ENCODE peak calls at places on chromosomes 11 and 22, in five cellular contexts. One of them, this sample, is unnamed.

GRCh38 chr11:106281455-106282173 is 204.2 kb downstream of the AASDHPPT start:
- DNase-seq in choroid plexus epithelial cell: peak
- DNase-seq in fibroblast of mammary gland: peak
- DNase-seq in tibial artery: no peak
- DNase-seq in ovary: no peak
- DNase-seq in this sample: peak

GRCh38 chr11:57163160-57163868 is 18.4 kb upstream of the LRRC55 start:
- DNase-seq in fibroblast of mammary gland: no peak
- DNase-seq in tibial artery: no peak
- DNase-seq in choroid plexus epithelial cell: no peak
- DNase-seq in ovary: no peak
- DNase-seq in this sample: no peak

GRCh38 chr11:129928923-129929692 is 33.7 kb upstream of the NFRKB start:
- DNase-seq in tibial artery: no peak
- DNase-seq in choroid plexus epithelial cell: no peak
- DNase-seq in ovary: no peak
- DNase-seq in fibroblast of mammary gland: no peak
- DNase-seq in this sample: no peak

GRCh38 chr11:128240546-128240945 is 346.8 kb downstream of the ETS1 start:
- DNase-seq in tibial artery: no peak
- DNase-seq in ovary: no peak
- DNase-seq in fibroblast of mammary gland: peak
- DNase-seq in choroid plexus epithelial cell: no peak
- DNase-seq in this sample: peak

GRCh38 chr11:19777032-19777341 is 64.3 kb downstream of the NAV2 start:
- DNase-seq in tibial artery: no peak
- DNase-seq in ovary: no peak
- DNase-seq in fibroblast of mammary gland: no peak
- DNase-seq in choroid plexus epithelial cell: no peak
- DNase-seq in this sample: no peak

GRCh38 chr22:25942989-25943411 is 201.0 kb downstream of the MYO18B start:
- DNase-seq in ovary: no peak
- DNase-seq in fibroblast of mammary gland: no peak
- DNase-seq in choroid plexus epithelial cell: no peak
- DNase-seq in tibial artery: no peak
- DNase-seq in this sample: peak

GRCh38 chr22:30239421-30240405 is 6.8 kb downstream of the LIF start:
- DNase-seq in choroid plexus epithelial cell: no peak
- DNase-seq in tibial artery: no peak
- DNase-seq in fibroblast of mammary gland: no peak
- DNase-seq in ovary: no peak
- DNase-seq in this sample: no peak

GRCh38 chr22:38921126-38921525 is 36.3 kb upstream of the APOBEC3A start:
- DNase-seq in fibroblast of mammary gland: no peak
- DNase-seq in choroid plexus epithelial cell: no peak
- DNase-seq in ovary: no peak
- DNase-seq in tibial artery: no peak
- DNase-seq in this sample: no peak

GRCh38 chr11:68038718-68039525 is at the start of gene TCIRG1:
- DNase-seq in fibroblast of mammary gland: peak
- DNase-seq in choroid plexus epithelial cell: peak
- DNase-seq in ovary: peak
- DNase-seq in tibial artery: peak
- DNase-seq in this sample: peak

GRCh38 chr11:102320166-102320565 is 2.9 kb downstream of the BIRC3 start:
- DNase-seq in tibial artery: no peak
- DNase-seq in fibroblast of mammary gland: no peak
- DNase-seq in ovary: no peak
- DNase-seq in choroid plexus epithelial cell: no peak
- DNase-seq in this sample: no peak

GRCh38 chr11:14803846-14804245 is 88.2 kb downstream of the CYP2R1 start:
- DNase-seq in fibroblast of mammary gland: no peak
- DNase-seq in ovary: no peak
- DNase-seq in choroid plexus epithelial cell: no peak
- DNase-seq in tibial artery: no peak
- DNase-seq in this sample: no peak

GRCh38 chr11:6992457-6993431 is 27.4 kb downstream of the ZNF214 start:
- DNase-seq in tibial artery: no peak
- DNase-seq in choroid plexus epithelial cell: peak
- DNase-seq in fibroblast of mammary gland: peak
- DNase-seq in ovary: no peak
- DNase-seq in this sample: peak

GRCh38 chr22:26471522-26471921 is 12.1 kb downstream of the HPS4 start:
- DNase-seq in choroid plexus epithelial cell: peak
- DNase-seq in tibial artery: peak
- DNase-seq in ovary: no peak
- DNase-seq in fibroblast of mammary gland: no peak
- DNase-seq in this sample: peak

GRCh38 chr22:29216873-29217666 is 11.4 kb downstream of the EMID1 start:
- DNase-seq in ovary: peak
- DNase-seq in choroid plexus epithelial cell: peak
- DNase-seq in fibroblast of mammary gland: no peak
- DNase-seq in tibial artery: no peak
- DNase-seq in this sample: peak

GRCh38 chr11:8822476-8822875 is 88.5 kb upstream of the AKIP1 start:
- DNase-seq in choroid plexus epithelial cell: no peak
- DNase-seq in fibroblast of mammary gland: no peak
- DNase-seq in tibial artery: no peak
- DNase-seq in ovary: no peak
- DNase-seq in this sample: no peak

GRCh38 chr11:70095541-70096252 is 17.6 kb downstream of the ANO1 start:
- DNase-seq in tibial artery: no peak
- DNase-seq in choroid plexus epithelial cell: no peak
- DNase-seq in fibroblast of mammary gland: no peak
- DNase-seq in ovary: no peak
- DNase-seq in this sample: no peak

GRCh38 chr11:3161309-3161708 is 3.8 kb downstream of the OSBPL5 start:
- DNase-seq in fibroblast of mammary gland: peak
- DNase-seq in tibial artery: peak
- DNase-seq in choroid plexus epithelial cell: no peak
- DNase-seq in ovary: peak
- DNase-seq in this sample: no peak

GRCh38 chr11:13009921-13010736 is 1.0 kb downstream of the RASSF10 start:
- DNase-seq in ovary: no peak
- DNase-seq in choroid plexus epithelial cell: peak
- DNase-seq in fibroblast of mammary gland: peak
- DNase-seq in tibial artery: no peak
- DNase-seq in this sample: peak
- TF ChIP-seq CTCF in ovary: no peak
- TF ChIP-seq CTCF in choroid plexus epithelial cell: no peak
- TF ChIP-seq CTCF in fibroblast of mammary gland: no peak
- TF ChIP-seq CTCF in tibial artery: no peak
- TF ChIP-seq CTCF in this sample: no peak

GRCh38 chr11:108224908-108225786 is 2.3 kb downstream of the ATM start:
- DNase-seq in tibial artery: no peak
- DNase-seq in fibroblast of mammary gland: no peak
- DNase-seq in ovary: no peak
- DNase-seq in choroid plexus epithelial cell: no peak
- DNase-seq in this sample: no peak

GRCh38 chr11:108224366-108224765 is 1.5 kb downstream of the ATM start:
- DNase-seq in tibial artery: no peak
- DNase-seq in choroid plexus epithelial cell: no peak
- DNase-seq in ovary: no peak
- DNase-seq in fibroblast of mammary gland: no peak
- DNase-seq in this sample: no peak

GRCh38 chr11:108228236-108228635 is 5.4 kb downstream of the ATM start:
- DNase-seq in tibial artery: no peak
- DNase-seq in ovary: no peak
- DNase-seq in choroid plexus epithelial cell: no peak
- DNase-seq in fibroblast of mammary gland: no peak
- DNase-seq in this sample: no peak

GRCh38 chr11:108223449-108224149 is 732 bp downstream of the ATM start:
- DNase-seq in tibial artery: no peak
- DNase-seq in ovary: no peak
- DNase-seq in fibroblast of mammary gland: peak
- DNase-seq in choroid plexus epithelial cell: peak
- DNase-seq in this sample: peak

DNA sequence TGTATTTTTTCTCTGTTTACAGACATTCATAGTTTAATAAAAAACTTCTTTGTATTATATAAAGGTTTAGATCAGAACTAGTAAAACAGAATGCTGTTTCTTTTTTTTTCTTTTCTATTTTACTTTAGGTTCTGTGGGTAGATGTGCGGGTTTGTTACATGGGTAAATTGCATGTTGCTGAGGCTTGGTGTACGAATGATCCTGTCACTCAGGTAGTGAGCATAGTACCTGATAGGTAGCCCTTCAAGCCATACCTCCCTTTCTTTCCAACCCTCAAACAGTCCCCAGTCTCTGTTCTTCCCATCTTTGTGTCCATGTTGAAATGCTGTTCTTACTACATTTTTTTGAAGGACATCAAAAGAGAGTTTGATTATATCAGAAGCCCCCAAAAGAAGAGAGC is 3.2 kb downstream of the ATM start:
- DNase-seq in fibroblast of mammary gland: no peak
- DNase-seq in tibial artery: no peak
- DNase-seq in ovary: no peak
- DNase-seq in choroid plexus epithelial cell: no peak
- DNase-seq in this sample: no peak
- H3K4me3 ChIP-seq in fibroblast of mammary gland: no peak
- H3K4me3 ChIP-seq in tibial artery: no peak
- H3K4me3 ChIP-seq in ovary: no peak
- H3K4me3 ChIP-seq in choroid plexus epithelial cell: no peak
- H3K4me3 ChIP-seq in this sample: no peak

GRCh38 chr22:43827926-43828710 is 16.0 kb upstream of the EFCAB6 start:
- DNase-seq in fibroblast of mammary gland: no peak
- DNase-seq in ovary: no peak
- DNase-seq in choroid plexus epithelial cell: no peak
- DNase-seq in tibial artery: peak
- DNase-seq in this sample: no peak

GRCh38 chr22:43825651-43826050 is 13.5 kb upstream of the EFCAB6 start:
- DNase-seq in choroid plexus epithelial cell: no peak
- DNase-seq in fibroblast of mammary gland: no peak
- DNase-seq in ovary: no peak
- DNase-seq in tibial artery: no peak
- DNase-seq in this sample: no peak

GRCh38 chr22:43827336-43827735 is 15.2 kb upstream of the EFCAB6 start:
- DNase-seq in fibroblast of mammary gland: no peak
- DNase-seq in tibial artery: no peak
- DNase-seq in choroid plexus epithelial cell: no peak
- DNase-seq in ovary: no peak
- DNase-seq in this sample: no peak

GRCh38 chr22:43824724-43825485 is 12.8 kb upstream of the EFCAB6 start:
- DNase-seq in fibroblast of mammary gland: no peak
- DNase-seq in choroid plexus epithelial cell: no peak
- DNase-seq in tibial artery: peak
- DNase-seq in ovary: no peak
- DNase-seq in this sample: no peak

DNA sequence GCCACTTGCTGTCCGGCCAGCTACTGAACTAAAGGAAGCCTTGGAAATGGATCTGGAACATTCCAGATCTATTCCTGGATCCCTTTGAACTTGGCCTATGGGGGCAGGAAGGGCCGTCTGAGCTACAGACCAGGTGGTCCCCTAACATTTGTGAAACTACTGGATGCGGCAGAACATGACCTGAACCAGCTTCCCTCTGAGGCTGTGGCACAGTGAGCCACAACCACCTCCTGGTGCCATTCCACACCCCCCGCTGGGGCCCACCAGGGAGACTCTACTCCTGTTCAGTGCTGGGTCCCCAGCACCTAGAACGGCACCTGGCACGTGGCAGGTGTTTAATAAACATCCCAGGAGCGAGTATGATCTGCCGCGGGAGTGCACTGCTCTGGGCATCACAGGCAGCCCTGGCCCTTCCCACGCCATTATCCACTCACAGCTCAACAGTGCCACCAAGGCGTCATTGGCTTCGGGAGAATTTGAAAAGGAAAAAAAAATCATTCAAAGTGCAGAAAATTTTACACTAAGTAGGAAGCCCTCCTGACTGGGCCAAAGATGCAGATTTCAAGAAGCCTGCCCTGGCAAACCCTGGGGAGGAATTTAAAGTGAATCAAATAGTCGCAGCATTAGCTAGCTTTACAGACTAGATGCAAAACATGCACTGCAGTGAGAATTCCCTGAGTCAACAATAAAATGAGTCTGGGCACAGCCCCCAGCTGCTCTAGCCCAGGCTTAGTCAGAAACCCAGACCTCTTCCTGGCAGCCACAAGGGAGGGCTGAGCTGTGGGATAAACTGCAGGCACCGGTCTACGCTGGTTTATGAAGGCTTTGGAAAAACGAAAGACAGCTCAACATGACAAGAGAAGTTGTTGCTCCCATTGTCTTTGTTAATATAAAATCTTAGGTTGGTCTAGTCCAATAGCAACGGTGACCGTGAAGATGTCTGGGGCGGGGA is 14.3 kb upstream of the EFCAB6 start:
- DNase-seq in ovary: peak
- DNase-seq in choroid plexus epithelial cell: peak
- DNase-seq in fibroblast of mammary gland: peak
- DNase-seq in tibial artery: peak
- DNase-seq in this sample: peak
- TF ChIP-seq CTCF in ovary: no peak
- TF ChIP-seq CTCF in choroid plexus epithelial cell: peak
- TF ChIP-seq CTCF in fibroblast of mammary gland: peak
- TF ChIP-seq CTCF in tibial artery: no peak
- TF ChIP-seq CTCF in this sample: no peak

DNA sequence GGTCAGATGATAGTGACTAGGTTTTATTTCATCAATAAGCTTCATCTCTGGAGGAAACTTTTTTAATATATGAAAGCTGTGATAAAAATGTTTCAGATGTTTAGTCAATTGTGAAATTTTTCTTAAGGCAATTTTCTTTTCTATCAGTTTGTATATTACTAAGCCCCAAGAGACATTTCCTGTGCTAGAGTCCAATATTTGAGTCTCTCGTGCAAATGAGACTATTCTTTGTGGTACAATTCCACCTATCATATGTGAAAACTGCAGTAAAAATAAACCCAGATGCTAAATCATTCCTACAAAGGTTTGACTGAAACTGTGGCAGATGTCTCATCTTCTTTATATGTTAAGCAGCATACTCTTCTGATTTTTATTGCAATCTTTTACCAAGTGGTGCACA is 28.0 kb downstream of the CTR9 start:
- DNase-seq in choroid plexus epithelial cell: no peak
- DNase-seq in ovary: no peak
- DNase-seq in tibial artery: no peak
- DNase-seq in fibroblast of mammary gland: peak
- DNase-seq in this sample: no peak
- H3K4me3 ChIP-seq in choroid plexus epithelial cell: no peak
- H3K4me3 ChIP-seq in ovary: no peak
- H3K4me3 ChIP-seq in tibial artery: no peak
- H3K4me3 ChIP-seq in fibroblast of mammary gland: peak
- H3K4me3 ChIP-seq in this sample: no peak

DNA sequence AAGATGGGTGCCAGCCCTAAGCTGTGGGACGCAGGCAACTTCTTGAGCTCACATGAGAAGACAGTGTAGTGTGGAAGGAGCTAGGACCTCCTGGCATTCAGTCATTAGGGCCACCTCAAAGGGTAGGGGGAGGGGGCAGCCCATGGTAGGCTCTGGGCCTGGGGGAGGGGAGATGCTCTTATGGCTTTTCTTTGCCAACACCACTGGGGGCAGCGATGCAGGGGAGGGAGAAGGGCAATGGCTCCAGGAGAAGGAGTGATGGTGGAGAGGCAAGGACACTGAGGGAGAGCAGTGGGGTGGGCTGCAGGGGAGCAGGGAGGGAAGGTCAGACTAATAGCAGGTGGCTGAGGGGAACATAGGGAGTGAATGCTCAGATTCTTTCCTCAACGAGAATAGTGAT is 63.3 kb upstream of the SUSD2 start:
- DNase-seq in ovary: no peak
- DNase-seq in tibial artery: no peak
- DNase-seq in choroid plexus epithelial cell: no peak
- DNase-seq in fibroblast of mammary gland: no peak
- DNase-seq in this sample: no peak
- TF ChIP-seq CTCF in ovary: no peak
- TF ChIP-seq CTCF in tibial artery: no peak
- TF ChIP-seq CTCF in choroid plexus epithelial cell: no peak
- TF ChIP-seq CTCF in fibroblast of mammary gland: peak
- TF ChIP-seq CTCF in this sample: no peak

This sample was measured in cardiac fibroblast.